ENCODE peak calls at places on chromosomes 4 and X, in four cellular contexts. Z is NCI-H1930, A is ACHN, P is AG09309. I is an unnamed sample.

GRCh38 chr4:128268970-128269369 is 18.6 kb downstream of the PGRMC2 start:
- DNase-seq in A (no peak), Z (no peak), P (no peak), I (no peak)

GRCh38 chr4:11165052-11165451 is 263.6 kb downstream of the HS3ST1 start:
- DNase-seq in Z (no peak), P (no peak), A (no peak), I (no peak)

GRCh38 chrX:154441984-154442707 is 1.8 kb upstream of the FAM50A start:
- DNase-seq in P (no peak), A (no peak), Z (no peak), I (no peak)

GRCh38 chrX:101383679-101384078 is 2.3 kb downstream of the BTK start:
- DNase-seq in A (no peak), Z (no peak), P (no peak), I (no peak)

GRCh38 chr4:157096439-157096838 is 20.5 kb downstream of the GLRB start:
- DNase-seq in P (no peak), A (no peak), Z (no peak), I (no peak)

GRCh38 chrX:154549766-154550165 is 2.3 kb downstream of the IKBKG start:
- DNase-seq in P (no peak), Z (no peak), A (no peak), I (no peak)

GRCh38 chrX:40964633-40965586 is 120.3 kb upstream of the USP9X start:
- DNase-seq in Z (no peak), A (no peak), P (no peak), I (no peak)

GRCh38 chr4:90845777-90846176 is 718.6 kb downstream of the CCSER1 start:
- DNase-seq in A (peak), Z (no peak), P (no peak), I (no peak)

GRCh38 chrX:139725720-139726119 is 17.8 kb upstream of the MCF2 start:
- DNase-seq in P (no peak), Z (no peak), A (no peak), I (no peak)

GRCh38 chrX:70139736-70140135 is 6.5 kb downstream of the IGBP1 start:
- DNase-seq in A (no peak), P (no peak), Z (no peak), I (no peak)

GRCh38 chr4:40309250-40309774 is 25.8 kb upstream of the CHRNA9 start:
- DNase-seq in Z (no peak), A (peak), P (no peak), I (peak)

GRCh38 chr4:168560184-168560834 is 63.5 kb downstream of the PALLD start:
- DNase-seq in Z (no peak), P (no peak), A (no peak), I (peak)

GRCh38 chr4:7166981-7167700 is 25.2 kb upstream of the SORCS2 start:
- DNase-seq in A (no peak), P (no peak), Z (no peak), I (no peak)

GRCh38 chrX:39385022-39385421 is 583.8 kb downstream of the MID1IP1 start:
- DNase-seq in Z (no peak), P (no peak), A (no peak), I (no peak)

GRCh38 chr4:163166041-163166579 is 580 bp downstream of the NAF1 start:
- DNase-seq in Z (no peak), P (no peak), A (peak), I (no peak)

GRCh38 chr4:55069248-55069647 is 56.1 kb downstream of the KDR start:
- DNase-seq in A (no peak), P (no peak), Z (no peak), I (no peak)

GRCh38 chr4:78197947-78198346 is 140.8 kb downstream of the FRAS1 start:
- DNase-seq in Z (no peak), P (no peak), A (no peak), I (no peak)

GRCh38 chrX:118519411-118520205 is 24.0 kb downstream of the DOCK11 start:
- DNase-seq in A (no peak), Z (no peak), P (no peak), I (no peak)

GRCh38 chrX:72001906-72002305 is 91.3 kb downstream of the NHSL2 start:
- DNase-seq in P (no peak), A (no peak), Z (no peak), I (no peak)

GRCh38 chrX:150570512-150570911 is 2.1 kb downstream of the MTM1 start:
- DNase-seq in A (no peak), P (no peak), Z (no peak), I (no peak)

GRCh38 chrX:47796433-47796906 is 40.2 kb upstream of the ZNF81 start:
- DNase-seq in P (peak), A (no peak), Z (no peak), I (no peak)

GRCh38 chr4:177579649-177580048 is 137.4 kb upstream of the AGA start:
- DNase-seq in Z (no peak), P (no peak), A (no peak), I (no peak)

GRCh38 chr4:139817657-139818452 is 152.2 kb downstream of the MGST2 start:
- DNase-seq in A (no peak), Z (peak), P (no peak), I (no peak)

GRCh38 chr4:70754470-70754869 is 32.7 kb downstream of the RUFY3 start:
- DNase-seq in P (no peak), Z (no peak), A (no peak), I (no peak)

GRCh38 chrX:45164021-45164621 is 36.6 kb downstream of the DIPK2B start:
- DNase-seq in A (no peak), Z (no peak), P (no peak), I (no peak)

GRCh38 chr4:146647615-146648383 is 9.1 kb downstream of the POU4F2 start:
- DNase-seq in A (no peak), Z (no peak), P (no peak), I (no peak)

GRCh38 chrX:10404435-10404834 is 215.9 kb downstream of the MID1 start:
- DNase-seq in Z (no peak), A (no peak), P (peak), I (no peak)

GRCh38 chr4:125387770-125388169 is 73.0 kb downstream of the FAT4 start:
- DNase-seq in P (no peak), Z (no peak), A (no peak), I (no peak)

GRCh38 chr4:109411964-109412363 is 21.7 kb upstream of the SEC24B start:
- DNase-seq in P (no peak), Z (no peak), A (no peak), I (no peak)

GRCh38 chr4:169410839-169411770 is 140.3 kb upstream of the SH3RF1 start:
- DNase-seq in A (no peak), P (peak), Z (no peak), I (peak)

GRCh38 chr4:158122501-158122900 is 50.3 kb downstream of the GASK1B start:
- DNase-seq in Z (no peak), P (no peak), A (no peak), I (no peak)

GRCh38 chr4:152052431-152053057 is 291.7 kb upstream of the GATB start:
- DNase-seq in Z (no peak), A (no peak), P (peak), I (no peak)

GRCh38 chr4:76216975-76217814 is 3.6 kb upstream of the SCARB2 start:
- DNase-seq in Z (no peak), A (no peak), P (no peak), I (no peak)

GRCh38 chr4:52713456-52713937 is 37.7 kb downstream of the ERVMER34-1 start:
- DNase-seq in Z (no peak), P (no peak), A (no peak), I (no peak)

GRCh38 chrX:150361777-150362351 is 1.3 kb upstream of the MAMLD1 start:
- DNase-seq in A (peak), Z (no peak), P (no peak), I (no peak)

GRCh38 chr4:185945238-185945637 is 123.7 kb upstream of the TLR3 start:
- DNase-seq in P (no peak), A (no peak), Z (no peak), I (no peak)